ENCODE peak calls at places on chromosomes 2 and 18, in five cellular contexts. M is HCT116, O is HepG2, U is SK-N-SH, B is HL-60. S is an unnamed sample.

GRCh38 chr2:20617081-20617575 is 33.8 kb downstream of the HS1BP3 start:
- DNase-seq in U (peak; percentile 54), M (no peak), O (no peak), B (no peak), S (no peak)

GRCh38 chr2:241481687-241482086 is 26.7 kb downstream of the STK25 start:
- DNase-seq in B (no peak), U (no peak), O (no peak), M (no peak), S (no peak)

GRCh38 chr18:79695856-79696850 is 16.6 kb downstream of the CTDP1 start:
- DNase-seq in O (no peak), U (no peak), B (no peak), M (no peak), S (no peak)

GRCh38 chr2:85011098-85011497 is 40.1 kb downstream of the KCMF1 start:
- DNase-seq in M (no peak), U (no peak), B (no peak), O (no peak), S (no peak)

GRCh38 chr2:128457006-128457604 is 138.4 kb upstream of the HS6ST1 start:
- DNase-seq in O (no peak), M (no peak), B (no peak), U (no peak), S (no peak)

GRCh38 chr18:48622911-48623431 is 84.1 kb downstream of the CTIF start:
- DNase-seq in B (no peak), M (no peak), U (no peak), O (no peak), S (no peak)

GRCh38 chr2:37226863-37227262 is 4.5 kb downstream of the CEBPZ start:
- DNase-seq in O (no peak), M (no peak), B (no peak), U (no peak), S (no peak)

GRCh38 chr2:181440919-181441318 is 16.3 kb upstream of the ITGA4 start:
- DNase-seq in M (no peak), O (no peak), B (no peak), U (no peak), S (no peak)

GRCh38 chr2:205563646-205564045 is 118.7 kb upstream of the NRP2 start:
- DNase-seq in B (peak; percentile 18), U (peak; percentile 26), M (peak; percentile 4), O (no peak), S (no peak)

DNA sequence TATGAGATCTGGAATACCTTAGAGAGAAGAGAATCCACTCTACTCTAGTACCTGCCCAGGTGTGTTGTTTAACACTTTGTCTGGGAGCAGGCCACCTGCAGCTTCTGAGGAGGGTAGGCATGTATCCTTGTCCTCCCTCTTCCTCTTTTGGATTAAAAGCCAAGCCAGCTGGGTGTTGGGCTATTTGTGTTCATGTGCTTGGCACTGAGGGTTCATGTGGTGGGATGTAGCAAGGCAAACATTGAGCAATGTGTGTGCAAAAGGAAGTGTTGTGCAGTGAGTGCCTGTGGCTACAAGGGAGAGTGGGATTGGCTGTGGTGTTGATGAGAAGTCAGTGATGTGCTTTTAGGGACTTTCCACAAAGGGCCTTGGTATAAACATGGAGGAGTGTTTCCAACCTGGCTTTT is 23.0 kb downstream of the TTLL4 start:
- DNase-seq in B (peak; percentile 98), O (peak; percentile 84), M (no peak), U (no peak), S (no peak)
- TF ChIP-seq POLR2AphosphoS5 in B (peak; percentile 97), O (no peak), M (no peak), U (no peak), S (no peak)

DNA sequence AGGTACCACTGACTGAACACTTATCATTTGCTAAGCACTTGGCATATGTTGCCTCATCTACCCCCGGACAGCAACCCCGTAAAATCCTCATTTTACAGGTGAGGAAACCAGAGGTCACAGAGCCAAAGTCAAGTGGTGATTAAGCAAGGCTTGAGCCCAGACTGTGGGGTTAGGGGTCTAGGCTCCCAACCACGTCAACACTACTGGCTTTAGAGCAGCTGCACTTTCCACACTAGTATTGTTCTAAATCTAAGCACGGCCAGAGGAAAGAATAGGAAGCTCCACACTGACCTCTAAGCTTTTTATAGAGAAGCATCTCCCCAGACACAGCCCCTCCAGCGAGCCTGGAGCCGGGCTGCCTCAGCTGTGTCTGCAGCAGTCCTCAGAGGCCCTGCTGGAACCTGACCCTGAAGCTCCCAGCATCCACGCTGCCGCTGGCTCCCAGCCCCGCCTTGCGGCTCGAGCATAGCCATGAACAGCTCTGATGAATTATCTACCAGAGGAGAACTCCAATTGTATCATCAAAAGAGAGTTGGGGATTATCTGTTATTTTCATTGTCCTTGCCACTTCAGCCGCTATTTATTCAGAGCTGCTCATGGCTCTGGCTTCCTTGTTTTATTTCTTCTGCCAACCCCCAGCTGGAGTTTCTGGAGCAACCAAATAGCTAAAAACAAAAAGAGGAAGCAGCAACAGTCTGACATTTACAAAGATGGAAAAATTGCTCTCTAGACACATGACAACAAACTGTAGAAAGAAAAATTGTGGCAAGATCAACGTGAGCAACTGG is 62.2 kb upstream of the RTN4 start:
- DNase-seq in O (peak; percentile 44), M (no peak), U (no peak), B (peak; percentile 88), S (no peak)
- TF ChIP-seq REST in O (no peak), M (no peak), U (no peak), B (peak; percentile 6), S (no peak)

GRCh38 chr2:158131919-158132566 is 30.4 kb downstream of the UPP2 start:
- DNase-seq in O (peak; percentile 96), U (no peak), M (no peak), B (no peak), S (no peak)
- TF ChIP-seq POLR2AphosphoS5 in O (peak; percentile 79), U (no peak), M (no peak), B (no peak), S (no peak)

GRCh38 chr2:142170847-142171246 is 40.0 kb upstream of the LRP1B start:
- DNase-seq in B (no peak), M (no peak), U (no peak), O (no peak), S (no peak)
- TF ChIP-seq REST in B (no peak), M (no peak), U (no peak), O (no peak), S (no peak)

GRCh38 chr2:46299365-46300263 is 2.4 kb downstream of the EPAS1 start:
- DNase-seq in U (peak; percentile 72), B (peak; percentile 59), M (no peak), O (peak; percentile 58), S (no peak)
- TF ChIP-seq POLR2AphosphoS5 in U (no peak), B (no peak), M (no peak), O (no peak), S (no peak)

DNA sequence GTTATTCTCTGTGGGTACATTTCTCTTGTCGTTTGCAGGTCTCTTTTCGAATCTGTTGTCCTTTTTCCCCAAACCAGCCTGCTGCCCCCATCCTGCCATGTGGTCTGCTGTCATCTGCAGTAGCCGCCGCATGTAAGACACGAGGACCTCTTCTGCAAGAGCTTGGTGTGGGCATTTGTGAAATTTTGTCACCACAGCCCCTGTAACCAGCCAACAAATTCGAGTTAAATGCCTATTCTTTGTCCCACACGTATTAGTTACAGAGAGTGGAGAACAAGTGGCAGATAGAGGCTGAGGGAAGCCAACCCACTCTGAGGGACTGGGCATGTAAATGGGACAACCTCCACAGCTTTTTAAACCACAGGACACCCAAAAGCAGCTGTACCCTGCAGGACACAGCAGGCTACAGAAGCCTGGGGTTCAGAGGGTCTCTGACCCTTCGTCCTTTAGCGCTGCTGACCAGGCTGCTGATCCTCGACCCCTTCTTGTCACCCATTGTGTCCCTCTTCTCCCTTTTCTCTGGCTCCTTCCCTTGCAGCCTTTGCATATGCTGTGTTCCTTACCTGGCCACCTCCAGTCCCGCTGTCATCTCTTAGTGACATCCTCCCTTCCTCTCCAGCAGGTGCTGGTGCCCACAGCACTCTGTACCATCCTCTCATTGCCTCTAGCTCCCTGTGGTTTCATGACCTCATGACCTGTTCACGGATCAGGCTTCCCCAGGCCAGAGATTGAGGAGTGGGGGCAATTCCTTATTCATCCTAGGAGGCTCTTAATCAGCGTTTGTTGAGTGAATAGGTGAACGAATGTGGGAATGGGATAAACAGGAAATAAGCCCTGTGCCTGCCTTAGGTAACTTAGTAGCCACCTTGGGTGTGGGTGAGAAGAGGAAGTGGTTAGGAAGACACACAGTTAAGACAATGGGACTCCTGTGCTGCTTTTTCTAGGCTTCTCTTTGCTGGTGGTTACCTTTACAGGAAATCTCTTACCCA is 35.3 kb downstream of the ITGA6 start:
- DNase-seq in B (peak; percentile 81), U (no peak), O (no peak), M (no peak), S (no peak)
- TF ChIP-seq REST in B (no peak), U (no peak), O (no peak), M (no peak), S (no peak)

DNA sequence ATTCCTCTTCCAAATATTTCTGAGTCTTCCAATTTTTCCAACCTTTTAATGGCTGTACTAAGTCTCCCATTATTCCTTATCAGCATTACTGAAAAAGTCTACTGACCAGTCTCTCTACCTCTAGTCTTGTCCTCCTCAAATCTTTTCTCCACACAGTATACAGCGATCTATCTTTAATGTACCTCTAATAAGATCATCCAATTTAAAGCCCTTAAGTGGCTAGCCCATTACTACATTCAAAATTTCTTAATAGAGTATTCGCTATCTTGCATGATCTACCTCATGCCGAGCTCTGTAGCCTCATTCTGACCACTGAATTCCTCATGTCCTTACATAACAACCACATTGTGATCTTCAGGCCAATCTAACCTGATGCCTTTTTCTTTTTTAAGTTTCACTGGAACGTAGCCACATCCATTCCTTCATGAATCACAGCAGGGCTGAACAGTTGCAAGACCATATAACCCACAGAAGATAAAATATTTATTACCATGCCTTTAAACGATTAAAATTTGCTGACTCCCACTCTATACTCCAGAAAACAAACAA is 57.9 kb downstream of the SLC66A3 start:
- DNase-seq in O (no peak), U (no peak), B (no peak), M (no peak), S (no peak)
- TF ChIP-seq POLR2AphosphoS5 in O (no peak), U (peak; percentile 55), B (no peak), M (no peak), S (no peak)

GRCh38 chr2:149573760-149574159 is 13.8 kb downstream of the MMADHC start:
- DNase-seq in U (no peak), M (no peak), O (no peak), B (no peak), S (no peak)
- TF ChIP-seq REST in U (no peak), M (no peak), O (no peak), B (no peak), S (no peak)